ENCODE peak calls at places on chromosomes 6 and 20, in six cellular contexts. T is EL, Q is NCI-H1417 treated with DMSO at 0.1 percent for 48 hours, U is Kasumi-1, P is HFF-Myc, S is kidney. E is an unnamed sample.

GRCh38 chr20:46054606-46055005 is 25.6 kb downstream of the SLC12A5 start:
- DNase-seq in S (no peak), U (no peak), P (no peak), Q (no peak), T (no peak), E (no peak)

GRCh38 chr20:32278199-32278643 is 770 bp downstream of the KIF3B start:
- DNase-seq in Q (no peak), T (peak), S (no peak), U (peak), P (no peak), E (no peak)

GRCh38 chr6:16130932-16131387 is 2.1 kb downstream of the MYLIP start:
- DNase-seq in T (peak), P (no peak), S (no peak), Q (no peak), U (peak), E (no peak)

GRCh38 chr6:131101911-131102680 is 33.2 kb upstream of the AKAP7 start:
- DNase-seq in P (no peak), T (peak), Q (no peak), S (no peak), U (no peak), E (no peak)

GRCh38 chr20:41249781-41250281 is 67.7 kb downstream of the ZHX3 start:
- DNase-seq in U (peak), P (peak), Q (no peak), S (peak), T (peak), E (no peak)

GRCh38 chr6:53956068-53956711 is 155.1 kb upstream of the MLIP start:
- DNase-seq in P (peak), S (peak), Q (peak), U (peak), T (peak), E (no peak)

GRCh38 chr20:62924567-62925419 is 1.5 kb downstream of the DIDO1 start:
- DNase-seq in P (no peak), Q (no peak), S (no peak), U (peak), T (peak), E (no peak)

GRCh38 chr6:109117346-109118035 is 22.2 kb downstream of the CEP57L1 start:
- DNase-seq in T (no peak), P (no peak), S (no peak), Q (no peak), U (peak), E (no peak)

GRCh38 chr6:145808239-145808638 is 6.4 kb downstream of the FBXO30 start:
- DNase-seq in Q (no peak), T (no peak), U (no peak), S (no peak), P (no peak), E (no peak)

GRCh38 chr6:79076160-79076559 is 1.9 kb downstream of the PHIP start:
- DNase-seq in P (no peak), Q (no peak), U (peak), S (no peak), T (peak), E (no peak)

GRCh38 chr20:8756410-8756809 is 312.5 kb upstream of the PLCB4 start:
- DNase-seq in Q (no peak), T (peak), S (no peak), U (no peak), P (peak), E (no peak)

GRCh38 chr6:96468681-96469224 is 52.9 kb upstream of the UFL1 start:
- DNase-seq in T (no peak), P (no peak), Q (no peak), U (peak), S (no peak), E (no peak)

GRCh38 chr20:42152570-42152969 is 534.4 kb upstream of the CHD6 start:
- DNase-seq in U (no peak), P (no peak), S (no peak), T (no peak), Q (no peak), E (no peak)

GRCh38 chr6:24802271-24803059 is 3.7 kb upstream of the ARMH2 start:
- DNase-seq in T (peak), Q (no peak), S (no peak), P (no peak), U (no peak), E (no peak)

GRCh38 chr6:22732186-22732970 is 163.0 kb downstream of the HDGFL1 start:
- DNase-seq in P (no peak), U (no peak), S (no peak), Q (no peak), T (no peak), E (no peak)

GRCh38 chr20:43839793-43840199 is 74.9 kb upstream of the TOX2 start:
- DNase-seq in P (no peak), Q (no peak), U (no peak), S (no peak), T (no peak), E (no peak)

GRCh38 chr20:58693226-58694006 is 816 bp downstream of the NPEPL1 start:
- DNase-seq in P (no peak), T (no peak), U (peak), Q (no peak), S (peak), E (peak)

GRCh38 chr6:145643760-145644159 is 91.6 kb downstream of the EPM2A start:
- DNase-seq in S (no peak), P (no peak), T (peak), Q (no peak), U (no peak), E (no peak)

GRCh38 chr20:46299078-46299477 is 9.2 kb downstream of the CDH22 start:
- DNase-seq in Q (no peak), P (no peak), U (no peak), S (no peak), T (no peak), E (no peak)

GRCh38 chr20:59392741-59393140 is 92.3 kb downstream of the EDN3 start:
- DNase-seq in Q (no peak), P (no peak), S (no peak), T (no peak), U (no peak), E (no peak)

GRCh38 chr20:709864-710761 is 34.5 kb upstream of the SCRT2 start:
- DNase-seq in S (no peak), Q (no peak), U (no peak), P (no peak), T (no peak), E (no peak)